ENCODE peak calls at places on chromosome 2, in six cellular contexts. D is activated CD8-positive, alpha-beta memory T cell treated with anti-CD3 and anti-CD28 coated beads for 24 hours; B is HCT116; N is choroid plexus epithelial cell; J is HS-5; E is NCI-H1105 treated with DMSO at 0.1 percent for 48 hours. C is an unnamed sample.

GRCh38 chr2:215716971-215717370 is 281.1 kb upstream of the FN1 start:
- DNase-seq in D (no peak), B (no peak), N (no peak), J (no peak), E (no peak), C (no peak)

GRCh38 chr2:156565066-156565710 is 129.0 kb downstream of the GPD2 start:
- DNase-seq in D (no peak), B (no peak), N (peak), J (peak), E (no peak), C (no peak)

GRCh38 chr2:31704561-31705212 is 123.9 kb upstream of the SRD5A2 start:
- DNase-seq in D (no peak), B (no peak), N (no peak), J (no peak), E (no peak), C (no peak)

GRCh38 chr2:113894156-113894743 is 4.4 kb downstream of the ACTR3 start:
- DNase-seq in D (no peak), B (peak), N (peak), J (peak), E (no peak), C (no peak)

GRCh38 chr2:168816369-168816768 is 13.9 kb downstream of the NOSTRIN start:
- DNase-seq in D (no peak), B (no peak), N (peak), J (peak), E (no peak), C (no peak)

GRCh38 chr2:201191132-201191875 is 8.4 kb downstream of the CASP10 start:
- DNase-seq in D (no peak), B (no peak), N (peak), J (no peak), E (no peak), C (no peak)

GRCh38 chr2:105786231-105787230 is 41.8 kb downstream of the NCK2 start:
- DNase-seq in D (peak), B (no peak), N (no peak), J (no peak), E (no peak), C (no peak)

GRCh38 chr2:224584768-224585204 is 377 bp downstream of the CUL3 start:
- DNase-seq in D (peak), B (no peak), N (peak), J (no peak), E (no peak), C (no peak)

GRCh38 chr2:31383471-31384153 is 30.9 kb downstream of the XDH start:
- DNase-seq in D (no peak), B (no peak), N (peak), J (no peak), E (no peak), C (no peak)

GRCh38 chr2:236088368-236089057 is 79.7 kb downstream of the GBX2 start:
- DNase-seq in D (no peak), B (no peak), N (no peak), J (no peak), E (no peak), C (no peak)

C was measured in keratinocyte.